ENCODE peak calls at places on chromosomes 5 and 9, in eight cellular contexts. One of them, this sample, is unnamed. For H3K4me1, the result is how much of the 10 kb centered on the place peaks cover.

GRCh38 chr5:32865475-32865874 is 154.4 kb downstream of the NPR3 start:
- DNase-seq in GM12878: no peak
- DNase-seq in H1: no peak
- DNase-seq in ovary: no peak
- DNase-seq in stomach: no peak
- DNase-seq in K562: no peak
- DNase-seq in A549: no peak
- DNase-seq in sigmoid colon: no peak
- DNase-seq in this sample: no peak

GRCh38 chr9:73269430-73270101 is 117.9 kb downstream of the ANXA1 start:
- DNase-seq in sigmoid colon: no peak
- DNase-seq in stomach: no peak
- DNase-seq in H1: no peak
- DNase-seq in K562: peak
- DNase-seq in A549: peak
- DNase-seq in ovary: no peak
- DNase-seq in GM12878: no peak
- DNase-seq in this sample: no peak

GRCh38 chr9:116193636-116194035 is 40.0 kb downstream of the PAPPA start:
- DNase-seq in stomach: no peak
- DNase-seq in sigmoid colon: no peak
- DNase-seq in ovary: no peak
- DNase-seq in K562: no peak
- DNase-seq in GM12878: no peak
- DNase-seq in H1: no peak
- DNase-seq in A549: no peak
- DNase-seq in this sample: no peak

GRCh38 chr5:103211858-103212500 is 46.6 kb upstream of the MACIR start:
- DNase-seq in stomach: no peak
- DNase-seq in sigmoid colon: no peak
- DNase-seq in A549: no peak
- DNase-seq in GM12878: no peak
- DNase-seq in ovary: no peak
- DNase-seq in K562: no peak
- DNase-seq in H1: no peak
- DNase-seq in this sample: no peak

GRCh38 chr9:88075966-88076285 is 62.3 kb downstream of the SPATA31C2 start:
- DNase-seq in stomach: no peak
- DNase-seq in ovary: no peak
- DNase-seq in K562: no peak
- DNase-seq in A549: no peak
- DNase-seq in sigmoid colon: no peak
- DNase-seq in H1: no peak
- DNase-seq in GM12878: no peak
- DNase-seq in this sample: no peak

GRCh38 chr9:34377402-34377741 is 674 bp upstream of the MYORG start:
- DNase-seq in ovary: peak
- DNase-seq in K562: peak
- DNase-seq in sigmoid colon: no peak
- DNase-seq in H1: no peak
- DNase-seq in GM12878: no peak
- DNase-seq in stomach: no peak
- DNase-seq in A549: peak
- DNase-seq in this sample: peak

GRCh38 chr9:127854169-127854833 is at the start of gene ENG:
- DNase-seq in GM12878: no peak
- DNase-seq in K562: no peak
- DNase-seq in stomach: peak
- DNase-seq in ovary: peak
- DNase-seq in H1: no peak
- DNase-seq in sigmoid colon: peak
- DNase-seq in A549: no peak
- DNase-seq in this sample: peak

GRCh38 chr9:114936566-114936965 is 6.2 kb upstream of the TNFSF8 start:
- DNase-seq in K562: no peak
- DNase-seq in ovary: no peak
- DNase-seq in stomach: no peak
- DNase-seq in GM12878: no peak
- DNase-seq in sigmoid colon: no peak
- DNase-seq in A549: no peak
- DNase-seq in H1: no peak
- DNase-seq in this sample: no peak

GRCh38 chr5:44691811-44692210 is 116.9 kb upstream of the MRPS30 start:
- DNase-seq in stomach: no peak
- DNase-seq in K562: no peak
- DNase-seq in H1: no peak
- DNase-seq in sigmoid colon: no peak
- DNase-seq in GM12878: no peak
- DNase-seq in ovary: no peak
- DNase-seq in A549: no peak
- DNase-seq in this sample: no peak

GRCh38 chr5:80140496-80140895 is 105.3 kb downstream of the THBS4 start:
- DNase-seq in K562: no peak
- DNase-seq in H1: no peak
- DNase-seq in stomach: no peak
- DNase-seq in GM12878: no peak
- DNase-seq in sigmoid colon: no peak
- DNase-seq in A549: no peak
- DNase-seq in ovary: no peak
- DNase-seq in this sample: no peak

GRCh38 chr5:13921573-13921972 is 22.9 kb downstream of the DNAH5 start:
- DNase-seq in GM12878: no peak
- DNase-seq in stomach: no peak
- DNase-seq in ovary: no peak
- DNase-seq in H1: no peak
- DNase-seq in sigmoid colon: no peak
- DNase-seq in A549: no peak
- DNase-seq in K562: no peak
- DNase-seq in this sample: no peak

GRCh38 chr5:105754056-105754455 is 1916.7 kb downstream of the EFNA5 start:
- DNase-seq in ovary: no peak
- DNase-seq in K562: no peak
- DNase-seq in stomach: no peak
- DNase-seq in H1: no peak
- DNase-seq in sigmoid colon: no peak
- DNase-seq in A549: no peak
- DNase-seq in GM12878: no peak
- DNase-seq in this sample: no peak

GRCh38 chr9:91320299-91320698 is 41.4 kb downstream of the AUH start:
- DNase-seq in stomach: no peak
- DNase-seq in H1: no peak
- DNase-seq in K562: no peak
- DNase-seq in ovary: no peak
- DNase-seq in GM12878: no peak
- DNase-seq in sigmoid colon: no peak
- DNase-seq in A549: no peak
- DNase-seq in this sample: no peak

GRCh38 chr5:36160617-36161016 is 8.7 kb downstream of the SKP2 start:
- DNase-seq in GM12878: no peak
- DNase-seq in stomach: no peak
- DNase-seq in ovary: no peak
- DNase-seq in A549: no peak
- DNase-seq in H1: no peak
- DNase-seq in K562: no peak
- DNase-seq in sigmoid colon: no peak
- DNase-seq in this sample: no peak

GRCh38 chr5:158943057-158943456 is 156.7 kb downstream of the EBF1 start:
- DNase-seq in ovary: peak
- DNase-seq in stomach: no peak
- DNase-seq in GM12878: no peak
- DNase-seq in K562: no peak
- DNase-seq in sigmoid colon: no peak
- DNase-seq in A549: peak
- DNase-seq in H1: no peak
- DNase-seq in this sample: no peak

GRCh38 chr9:22469928-22470544 is 23.4 kb downstream of the DMRTA1 start:
- DNase-seq in ovary: no peak
- DNase-seq in stomach: no peak
- DNase-seq in GM12878: peak
- DNase-seq in K562: no peak
- DNase-seq in sigmoid colon: no peak
- DNase-seq in A549: peak
- DNase-seq in H1: no peak
- DNase-seq in this sample: peak

GRCh38 chr9:73264636-73265035 is 113.0 kb downstream of the ANXA1 start:
- DNase-seq in ovary: no peak
- DNase-seq in K562: no peak
- DNase-seq in H1: no peak
- DNase-seq in GM12878: no peak
- DNase-seq in sigmoid colon: no peak
- DNase-seq in A549: no peak
- DNase-seq in stomach: no peak
- DNase-seq in this sample: no peak

GRCh38 chr5:36403601-36404311 is 102.1 kb upstream of the RANBP3L start:
- DNase-seq in K562: no peak
- DNase-seq in sigmoid colon: peak
- DNase-seq in stomach: no peak
- DNase-seq in H1: no peak
- DNase-seq in GM12878: no peak
- DNase-seq in ovary: peak
- DNase-seq in A549: no peak
- DNase-seq in this sample: no peak

GRCh38 chr5:4855889-4856288 is 284.2 kb upstream of the ADAMTS16 start:
- DNase-seq in GM12878: no peak
- DNase-seq in ovary: no peak
- DNase-seq in K562: no peak
- DNase-seq in sigmoid colon: no peak
- DNase-seq in H1: no peak
- DNase-seq in A549: no peak
- DNase-seq in stomach: no peak
- DNase-seq in this sample: no peak

GRCh38 chr5:68883441-68883840 is 210.4 kb upstream of the SLC30A5 start:
- DNase-seq in GM12878: no peak
- DNase-seq in ovary: no peak
- DNase-seq in A549: no peak
- DNase-seq in K562: no peak
- DNase-seq in H1: no peak
- DNase-seq in sigmoid colon: no peak
- DNase-seq in stomach: no peak
- DNase-seq in this sample: no peak

GRCh38 chr9:20042312-20042711 is 253.5 kb upstream of the SLC24A2 start:
- DNase-seq in ovary: no peak
- DNase-seq in A549: no peak
- DNase-seq in H1: no peak
- DNase-seq in stomach: no peak
- DNase-seq in K562: no peak
- DNase-seq in GM12878: no peak
- DNase-seq in sigmoid colon: no peak
- DNase-seq in this sample: no peak

GRCh38 chr9:120869726-120870125 is 7.3 kb downstream of the PHF19 start:
- DNase-seq in A549: no peak
- DNase-seq in H1: no peak
- DNase-seq in ovary: peak
- DNase-seq in stomach: no peak
- DNase-seq in K562: no peak
- DNase-seq in GM12878: no peak
- DNase-seq in sigmoid colon: no peak
- DNase-seq in this sample: no peak

GRCh38 chr9:120870206-120870605 is 6.8 kb downstream of the PHF19 start:
- DNase-seq in stomach: no peak
- DNase-seq in ovary: peak
- DNase-seq in sigmoid colon: no peak
- DNase-seq in GM12878: no peak
- DNase-seq in H1: no peak
- DNase-seq in K562: no peak
- DNase-seq in A549: no peak
- DNase-seq in this sample: no peak

GRCh38 chr9:120868676-120869359 is 8.2 kb downstream of the PHF19 start:
- DNase-seq in K562: peak
- DNase-seq in H1: peak
- DNase-seq in ovary: peak
- DNase-seq in A549: peak
- DNase-seq in stomach: peak
- DNase-seq in sigmoid colon: peak
- DNase-seq in GM12878: peak
- DNase-seq in this sample: peak

GRCh38 chr9:120868339-120868675 is 8.7 kb downstream of the PHF19 start:
- DNase-seq in K562: no peak
- DNase-seq in sigmoid colon: no peak
- DNase-seq in A549: no peak
- DNase-seq in stomach: no peak
- DNase-seq in ovary: no peak
- DNase-seq in GM12878: no peak
- DNase-seq in H1: no peak
- DNase-seq in this sample: no peak

GRCh38 chr9:120869360-120869687 is 7.7 kb downstream of the PHF19 start:
- DNase-seq in H1: no peak
- DNase-seq in K562: no peak
- DNase-seq in stomach: no peak
- DNase-seq in A549: no peak
- DNase-seq in ovary: no peak
- DNase-seq in GM12878: no peak
- DNase-seq in sigmoid colon: no peak
- DNase-seq in this sample: no peak
- H3K4me1 ChIP-seq in H1: under half
- H3K4me1 ChIP-seq in K562: under half
- H3K4me1 ChIP-seq in stomach: under half
- H3K4me1 ChIP-seq in A549: under half
- H3K4me1 ChIP-seq in ovary: under half
- H3K4me1 ChIP-seq in GM12878: under half
- H3K4me1 ChIP-seq in sigmoid colon: under half
- H3K4me1 ChIP-seq in this sample: under half

DNA sequence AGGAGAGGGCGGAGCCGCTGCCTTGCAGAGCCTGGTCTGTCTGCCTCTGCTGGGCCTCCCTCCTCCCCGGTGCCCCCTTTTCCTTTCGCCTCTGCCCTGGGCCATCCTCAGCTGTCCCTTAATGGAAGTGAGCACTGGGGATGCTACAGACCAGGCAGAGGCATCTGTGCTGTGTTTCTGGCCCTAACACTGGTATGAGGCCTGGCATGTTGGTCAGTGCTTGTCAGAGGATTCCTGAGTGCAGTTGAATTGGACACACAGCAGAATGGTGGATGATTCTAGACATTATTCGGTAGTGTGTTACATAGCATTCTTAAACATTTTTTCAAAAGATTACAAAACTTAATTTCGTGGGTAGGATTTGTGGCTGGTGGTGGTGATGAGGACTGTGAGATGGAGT is 88.6 kb downstream of the EHMT1 start:
- DNase-seq in H1: no peak
- DNase-seq in ovary: no peak
- DNase-seq in K562: no peak
- DNase-seq in stomach: no peak
- DNase-seq in A549: no peak
- DNase-seq in GM12878: no peak
- DNase-seq in sigmoid colon: no peak
- DNase-seq in this sample: no peak
- TF ChIP-seq CTCF in H1: no peak
- TF ChIP-seq CTCF in ovary: no peak
- TF ChIP-seq CTCF in K562: no peak
- TF ChIP-seq CTCF in stomach: no peak
- TF ChIP-seq CTCF in A549: no peak
- TF ChIP-seq CTCF in GM12878: no peak
- TF ChIP-seq CTCF in sigmoid colon: no peak
- TF ChIP-seq CTCF in this sample: no peak

GRCh38 chr5:1212271-1212670 is 10.9 kb downstream of the SLC6A19 start:
- DNase-seq in A549: no peak
- DNase-seq in GM12878: no peak
- DNase-seq in K562: no peak
- DNase-seq in ovary: no peak
- DNase-seq in H1: no peak
- DNase-seq in stomach: no peak
- DNase-seq in sigmoid colon: no peak
- DNase-seq in this sample: no peak
- TF ChIP-seq EP300 in A549: no peak
- TF ChIP-seq EP300 in GM12878: no peak
- TF ChIP-seq EP300 in K562: no peak
- TF ChIP-seq EP300 in ovary: no peak
- TF ChIP-seq EP300 in H1: no peak
- TF ChIP-seq EP300 in stomach: no peak
- TF ChIP-seq EP300 in sigmoid colon: no peak
- TF ChIP-seq EP300 in this sample: no peak

GRCh38 chr5:95808686-95809413 is 13.7 kb downstream of the GLRX start:
- DNase-seq in stomach: peak
- DNase-seq in sigmoid colon: peak
- DNase-seq in K562: peak
- DNase-seq in ovary: peak
- DNase-seq in GM12878: peak
- DNase-seq in H1: no peak
- DNase-seq in A549: no peak
- DNase-seq in this sample: peak
- H3K4me1 ChIP-seq in stomach: under half
- H3K4me1 ChIP-seq in sigmoid colon: under half
- H3K4me1 ChIP-seq in K562: under half
- H3K4me1 ChIP-seq in ovary: under half
- H3K4me1 ChIP-seq in GM12878: under half
- H3K4me1 ChIP-seq in H1: under half
- H3K4me1 ChIP-seq in A549: half or more
- H3K4me1 ChIP-seq in this sample: half or more